ENCODE peak calls at places on chromosomes 3 and 15, in five cellular contexts. J, Q, P, T and X are unnamed samples.

GRCh38 chr3:128362026-128362965 is 104.4 kb downstream of the DNAJB8 start:
- DNase-seq in P (no peak), T (no peak), Q (no peak), J (no peak), X (no peak)

GRCh38 chr3:130546920-130547679 is 30.1 kb downstream of the COL6A6 start:
- DNase-seq in T (no peak), J (no peak), Q (no peak), P (no peak), X (no peak)

GRCh38 chr15:85854345-85855097 is 59.8 kb upstream of the KLHL25 start:
- DNase-seq in P (peak), J (peak), Q (no peak), T (peak), X (peak)

GRCh38 chr3:169390741-169391300 is 272.7 kb downstream of the MECOM start:
- DNase-seq in Q (no peak), T (no peak), P (no peak), J (no peak), X (no peak)

GRCh38 chr3:111968319-111969059 is 10.3 kb upstream of the ABHD10 start:
- DNase-seq in P (no peak), J (no peak), Q (no peak), T (no peak), X (no peak)

GRCh38 chr15:95733931-95734330 is 596.6 kb upstream of the NR2F2 start:
- DNase-seq in T (no peak), Q (no peak), P (no peak), J (no peak), X (no peak)

GRCh38 chr3:16849240-16849639 is 35.5 kb upstream of the PLCL2 start:
- DNase-seq in Q (no peak), J (peak), P (no peak), T (no peak), X (no peak)

GRCh38 chr3:111723293-111723963 is 128.3 kb upstream of the ZBED2 start:
- DNase-seq in J (no peak), Q (no peak), P (no peak), T (no peak), X (no peak)

GRCh38 chr3:147358144-147358992 is 48.0 kb downstream of the ZIC4 start:
- DNase-seq in P (no peak), T (no peak), Q (no peak), J (no peak), X (no peak)

GRCh38 chr3:127164615-127165014 is 28.3 kb upstream of the PRR23E start:
- DNase-seq in P (no peak), Q (no peak), T (no peak), J (no peak), X (no peak)

GRCh38 chr15:51878446-51879386 is 49.3 kb downstream of the TMOD3 start:
- DNase-seq in P (no peak), T (no peak), Q (no peak), J (no peak), X (no peak)

GRCh38 chr3:172249039-172249438 is 199.2 kb downstream of the GHSR start:
- DNase-seq in Q (no peak), J (no peak), P (no peak), T (no peak), X (no peak)

GRCh38 chr3:56806407-56806806 is 4.7 kb upstream of the ARHGEF3 start:
- DNase-seq in T (no peak), Q (no peak), J (no peak), P (no peak), X (no peak)

GRCh38 chr3:172859035-172859434 is 108.5 kb downstream of the ECT2 start:
- DNase-seq in T (no peak), Q (no peak), J (no peak), P (no peak), X (no peak)

GRCh38 chr3:161395115-161395514 is 23.8 kb upstream of the SPTSSB start:
- DNase-seq in Q (no peak), T (no peak), J (no peak), P (no peak), X (no peak)

GRCh38 chr3:57803647-57804081 is 47.6 kb downstream of the SLMAP start:
- DNase-seq in Q (peak), T (peak), J (peak), P (no peak), X (no peak)

GRCh38 chr3:65575376-65575840 is 463.3 kb downstream of the MAGI1 start:
- DNase-seq in T (no peak), P (no peak), J (no peak), Q (no peak), X (peak)

GRCh38 chr3:152969557-152970300 is 134.8 kb downstream of the P2RY1 start:
- DNase-seq in P (no peak), J (no peak), T (no peak), Q (no peak), X (peak)

GRCh38 chr3:9809615-9810356 is at the start of gene TTLL3:
- DNase-seq in P (peak), Q (peak), T (no peak), J (peak), X (no peak)

GRCh38 chr3:167626490-167626889 is 27.3 kb downstream of the WDR49 start:
- DNase-seq in T (no peak), P (no peak), Q (no peak), J (no peak), X (no peak)

GRCh38 chr3:123880998-123881561 is 3.1 kb downstream of the MYLK start:
- DNase-seq in J (no peak), Q (no peak), T (peak), P (no peak), X (peak)

GRCh38 chr3:194632983-194633348 is 253 bp downstream of the TMEM44 start:
- DNase-seq in T (no peak), Q (no peak), J (peak), P (no peak), X (no peak)

GRCh38 chr3:68121291-68121690 is 466.9 kb upstream of the SUCLG2 start:
- DNase-seq in T (no peak), P (no peak), J (no peak), Q (no peak), X (no peak)

DNA sequence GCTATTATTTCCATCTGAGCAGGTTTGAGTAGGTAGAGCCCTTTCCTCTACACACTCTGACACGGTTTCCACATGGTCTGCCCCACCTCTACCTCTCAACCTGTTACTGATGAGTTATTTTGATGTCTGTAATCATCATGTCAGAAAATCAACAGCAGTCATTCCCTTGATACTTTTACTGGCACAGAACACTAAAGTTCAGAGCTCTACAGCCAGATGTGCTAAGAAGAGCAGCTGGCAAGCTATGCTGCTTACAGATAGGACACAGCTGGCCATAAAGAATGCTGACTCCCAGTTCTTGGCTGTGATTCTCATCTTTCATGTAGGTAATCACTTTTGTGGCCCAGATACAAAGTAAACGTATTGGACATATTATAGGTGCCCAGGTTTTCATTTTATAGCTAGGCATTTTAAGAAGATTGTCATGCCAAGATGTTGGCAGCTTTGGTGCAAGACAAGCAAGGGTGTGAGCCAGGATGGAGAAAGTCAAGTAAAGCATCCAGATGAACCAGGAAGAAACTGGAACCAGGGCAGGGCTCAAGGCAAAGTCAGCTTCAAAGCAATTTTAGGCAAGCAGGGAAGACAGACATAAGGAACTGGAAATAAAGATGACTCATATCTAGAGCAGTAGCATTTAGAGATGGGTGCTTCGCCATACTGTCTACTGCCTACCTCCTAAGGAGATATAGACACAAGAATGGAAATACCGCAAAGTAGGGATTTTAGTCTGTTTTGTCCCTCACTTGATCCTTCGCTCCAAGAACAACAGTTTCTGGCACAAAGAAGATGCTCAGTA is 59.7 kb downstream of the RYR3 start:
- DNase-seq in P (no peak), Q (no peak), J (no peak), T (no peak), X (no peak)
- TF ChIP-seq POLR2AphosphoS5 in P (no peak), Q (no peak), J (no peak), T (no peak), X (no peak)

GRCh38 chr3:72661115-72661457 is 187.2 kb downstream of the SHQ1 start:
- DNase-seq in T (peak), J (peak), P (peak), Q (peak), X (no peak)
- TF ChIP-seq POLR2AphosphoS5 in T (peak), J (peak), P (peak), Q (peak), X (no peak)

GRCh38 chr15:70866982-70867644 is 13.2 kb upstream of the LARP6 start:
- DNase-seq in T (no peak), P (no peak), J (no peak), Q (no peak), X (no peak)

GRCh38 chr15:70863450-70864218 is 9.7 kb upstream of the LARP6 start:
- DNase-seq in J (no peak), P (no peak), T (peak), Q (no peak), X (peak)

GRCh38 chr15:70869346-70869745 is 15.4 kb upstream of the LARP6 start:
- DNase-seq in J (no peak), Q (no peak), T (no peak), P (no peak), X (no peak)

GRCh38 chr15:70870066-70870465 is 16.1 kb upstream of the LARP6 start:
- DNase-seq in Q (no peak), P (no peak), J (no peak), T (no peak), X (no peak)

GRCh38 chr15:70867911-70868467 is 14.0 kb upstream of the LARP6 start:
- DNase-seq in T (no peak), P (no peak), J (no peak), Q (no peak), X (no peak)
- TF ChIP-seq POLR2AphosphoS5 in T (no peak), P (peak), J (peak), Q (peak), X (no peak)

GRCh38 chr3:149371001-149371722 is 6.3 kb downstream of the TM4SF1 start:
- DNase-seq in T (no peak), Q (no peak), P (no peak), J (no peak), X (peak)
- TF ChIP-seq POLR2AphosphoS5 in T (no peak), Q (no peak), P (no peak), J (peak), X (no peak)

DNA sequence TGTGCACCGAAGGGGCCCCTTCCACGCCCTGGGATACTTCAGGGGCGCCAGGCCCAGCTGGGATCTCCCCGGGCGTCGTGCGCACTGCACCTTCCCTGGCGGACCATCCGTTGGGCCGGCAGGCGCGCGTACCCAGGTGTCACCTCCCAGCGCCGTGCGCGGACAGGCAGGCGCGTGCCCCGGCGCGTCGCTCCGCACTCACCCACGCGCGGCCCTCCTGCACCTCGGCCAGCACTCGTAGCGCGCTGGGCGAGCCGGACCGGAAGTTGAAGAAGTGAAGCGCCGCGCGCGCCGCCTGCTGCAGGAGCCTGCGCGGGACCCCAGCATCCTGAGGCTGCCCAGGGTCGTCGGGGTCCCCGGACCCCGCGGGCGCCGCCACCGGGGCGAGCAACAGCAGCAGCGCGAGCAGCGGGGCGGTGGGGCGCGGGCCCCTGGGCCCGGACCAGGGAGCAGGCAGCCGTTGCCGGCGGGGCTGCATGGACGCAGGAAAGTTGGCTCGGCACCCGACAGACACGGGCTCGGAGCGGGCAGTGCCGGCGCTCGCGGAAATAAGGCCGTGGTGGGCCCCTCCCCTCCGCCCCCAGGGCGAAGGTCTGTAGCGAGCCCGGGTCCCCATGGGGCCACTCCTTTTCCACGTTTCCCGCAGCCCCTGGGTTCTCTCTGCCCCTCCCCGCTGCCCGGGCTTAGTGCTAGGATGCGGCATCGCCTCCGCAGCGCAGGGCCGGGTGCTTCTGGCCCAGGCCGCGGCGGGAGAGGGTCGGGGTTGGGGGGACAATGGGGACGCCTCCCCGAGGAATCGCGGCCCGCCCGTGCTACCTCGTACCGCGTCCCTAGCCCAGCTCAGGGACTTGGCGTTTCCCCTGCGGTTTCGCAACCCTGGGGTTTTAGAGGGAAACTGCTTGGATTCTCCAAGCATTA is at the start of gene RARRES1:
- DNase-seq in Q (peak), J (peak), P (peak), T (no peak), X (no peak)
- TF ChIP-seq POLR2AphosphoS5 in Q (peak), J (peak), P (no peak), T (no peak), X (no peak)

GRCh38 chr15:78502641-78503040 is 4.7 kb upstream of the HYKK start:
- DNase-seq in P (no peak), T (no peak), Q (no peak), J (no peak), X (no peak)

GRCh38 chr15:78507831-78508160 is 419 bp downstream of the HYKK start:
- DNase-seq in J (no peak), Q (no peak), P (no peak), T (no peak), X (no peak)

GRCh38 chr15:78509726-78510312 is 2.4 kb downstream of the HYKK start:
- DNase-seq in P (no peak), J (no peak), Q (no peak), T (no peak), X (no peak)

GRCh38 chr15:78508272-78508671 is 895 bp downstream of the HYKK start:
- DNase-seq in T (no peak), Q (no peak), J (no peak), P (no peak), X (peak)

GRCh38 chr15:78506971-78507830 is at the start of gene HYKK:
- DNase-seq in T (peak), Q (peak), P (peak), J (peak), X (peak)
- TF ChIP-seq POLR2AphosphoS5 in T (peak), Q (no peak), P (no peak), J (peak), X (peak)